ENCODE peak calls at places on chromosomes 5 and 9, in five cellular contexts. P, M, O, L and V are unnamed samples.

GRCh38 chr9:75152416-75152815 is 64.1 kb downstream of the OSTF1 start:
- DNase-seq in P (no peak), M (no peak), O (no peak), L (no peak), V (no peak)

GRCh38 chr5:146059349-146060220 is 45.8 kb downstream of the PLAC8L1 start:
- DNase-seq in P (no peak), M (no peak), O (no peak), L (peak), V (no peak)

GRCh38 chr5:150321784-150322183 is 19.1 kb upstream of the ARSI start:
- DNase-seq in P (no peak), M (no peak), O (peak), L (no peak), V (no peak)

GRCh38 chr9:12604154-12604825 is 88.9 kb upstream of the TYRP1 start:
- DNase-seq in P (no peak), M (no peak), O (peak), L (no peak), V (no peak)

GRCh38 chr5:56917534-56917933 is 8.1 kb downstream of the SETD9 start:
- DNase-seq in P (no peak), M (no peak), O (no peak), L (no peak), V (no peak)

GRCh38 chr5:36734422-36734821 is 128.0 kb downstream of the SLC1A3 start:
- DNase-seq in P (no peak), M (no peak), O (peak), L (peak), V (no peak)

GRCh38 chr9:4297795-4298254 is 2.0 kb downstream of the GLIS3 start:
- DNase-seq in P (peak), M (peak), O (peak), L (peak), V (no peak)

GRCh38 chr9:97397220-97397619 is 14.7 kb upstream of the TDRD7 start:
- DNase-seq in P (no peak), M (no peak), O (no peak), L (no peak), V (no peak)

GRCh38 chr9:133375116-133375723 is 640 bp downstream of the SURF4 start:
- DNase-seq in P (no peak), M (no peak), O (peak), L (peak), V (no peak)

GRCh38 chr5:91307023-91307422 is 76.1 kb downstream of the ARRDC3 start:
- DNase-seq in P (peak), M (no peak), O (peak), L (no peak), V (no peak)

GRCh38 chr5:68839019-68839552 is 254.7 kb upstream of the SLC30A5 start:
- DNase-seq in P (peak), M (no peak), O (no peak), L (no peak), V (no peak)

GRCh38 chr9:124660341-124660801 is 110.7 kb downstream of the NR6A1 start:
- DNase-seq in P (no peak), M (no peak), O (peak), L (peak), V (no peak)

GRCh38 chr9:88891015-88891414 is 100.3 kb upstream of the S1PR3 start:
- DNase-seq in P (no peak), M (no peak), O (no peak), L (no peak), V (no peak)

GRCh38 chr5:172229904-172230303 is 35.9 kb downstream of the EFCAB9 start:
- DNase-seq in P (no peak), M (no peak), O (no peak), L (no peak), V (no peak)

GRCh38 chr5:110899566-110900412 is 161.0 kb downstream of the SLC25A46 start:
- DNase-seq in P (no peak), M (no peak), O (peak), L (no peak), V (no peak)

GRCh38 chr5:67773439-67773988 is 442.0 kb upstream of the PIK3R1 start:
- DNase-seq in P (no peak), M (no peak), O (peak), L (no peak), V (peak)

GRCh38 chr5:162842725-162843124 is 594.7 kb upstream of the CCNG1 start:
- DNase-seq in P (no peak), M (no peak), O (no peak), L (no peak), V (no peak)

GRCh38 chr5:87853541-87853940 is 415.1 kb downstream of the TMEM161B start:
- DNase-seq in P (no peak), M (no peak), O (no peak), L (no peak), V (no peak)

GRCh38 chr9:13014484-13014883 is 239.7 kb downstream of the LURAP1L start:
- DNase-seq in P (no peak), M (no peak), O (peak), L (no peak), V (no peak)

GRCh38 chr5:145479271-145479670 is 355.9 kb downstream of the PRELID2 start:
- DNase-seq in P (no peak), M (no peak), O (no peak), L (no peak), V (no peak)

GRCh38 chr9:110521211-110521610 is 58.3 kb downstream of the SVEP1 start:
- DNase-seq in P (no peak), M (no peak), O (no peak), L (no peak), V (no peak)

GRCh38 chr5:57598756-57599155 is 116.1 kb upstream of the ACTBL2 start:
- DNase-seq in P (no peak), M (no peak), O (peak), L (no peak), V (peak)

GRCh38 chr9:130987054-130987453 is 21.9 kb upstream of the LAMC3 start:
- DNase-seq in P (no peak), M (no peak), O (no peak), L (no peak), V (no peak)

GRCh38 chr5:56148453-56148971 is 84.6 kb downstream of the ANKRD55 start:
- DNase-seq in P (no peak), M (no peak), O (no peak), L (no peak), V (no peak)

GRCh38 chr9:129109952-129110739 is 447 bp downstream of the CRAT start:
- DNase-seq in P (peak), M (no peak), O (peak), L (peak), V (no peak)

GRCh38 chr5:14462681-14463080 is 118.9 kb upstream of the OTULINL start:
- DNase-seq in P (no peak), M (no peak), O (no peak), L (no peak), V (no peak)

GRCh38 chr5:36690041-36690941 is 83.9 kb downstream of the SLC1A3 start:
- DNase-seq in P (peak), M (peak), O (peak), L (peak), V (peak)

GRCh38 chr9:125440411-125440810 is 178.8 kb downstream of the GAPVD1 start:
- DNase-seq in P (no peak), M (no peak), O (no peak), L (no peak), V (no peak)

GRCh38 chr5:57718155-57718554 is 235.5 kb upstream of the ACTBL2 start:
- DNase-seq in P (no peak), M (no peak), O (peak), L (no peak), V (no peak)

GRCh38 chr9:127450170-127450830 is 906 bp downstream of the RPL12 start:
- DNase-seq in P (no peak), M (no peak), O (peak), L (no peak), V (no peak)

GRCh38 chr5:137696481-137696880 is 39.4 kb downstream of the KLHL3 start:
- DNase-seq in P (no peak), M (no peak), O (peak), L (no peak), V (no peak)

GRCh38 chr5:96934291-96934694 is 1.6 kb upstream of the LNPEP start:
- DNase-seq in P (no peak), M (no peak), O (no peak), L (no peak), V (no peak)

GRCh38 chr5:134491841-134492442 is 33.5 kb upstream of the JADE2 start:
- DNase-seq in P (no peak), M (peak), O (no peak), L (no peak), V (no peak)

GRCh38 chr9:36018129-36018528 is 18.6 kb upstream of the RECK start:
- DNase-seq in P (no peak), M (no peak), O (no peak), L (no peak), V (no peak)

GRCh38 chr5:79107020-79107796 is 4.4 kb upstream of the BHMT start:
- DNase-seq in P (no peak), M (no peak), O (no peak), L (no peak), V (no peak)

DNA sequence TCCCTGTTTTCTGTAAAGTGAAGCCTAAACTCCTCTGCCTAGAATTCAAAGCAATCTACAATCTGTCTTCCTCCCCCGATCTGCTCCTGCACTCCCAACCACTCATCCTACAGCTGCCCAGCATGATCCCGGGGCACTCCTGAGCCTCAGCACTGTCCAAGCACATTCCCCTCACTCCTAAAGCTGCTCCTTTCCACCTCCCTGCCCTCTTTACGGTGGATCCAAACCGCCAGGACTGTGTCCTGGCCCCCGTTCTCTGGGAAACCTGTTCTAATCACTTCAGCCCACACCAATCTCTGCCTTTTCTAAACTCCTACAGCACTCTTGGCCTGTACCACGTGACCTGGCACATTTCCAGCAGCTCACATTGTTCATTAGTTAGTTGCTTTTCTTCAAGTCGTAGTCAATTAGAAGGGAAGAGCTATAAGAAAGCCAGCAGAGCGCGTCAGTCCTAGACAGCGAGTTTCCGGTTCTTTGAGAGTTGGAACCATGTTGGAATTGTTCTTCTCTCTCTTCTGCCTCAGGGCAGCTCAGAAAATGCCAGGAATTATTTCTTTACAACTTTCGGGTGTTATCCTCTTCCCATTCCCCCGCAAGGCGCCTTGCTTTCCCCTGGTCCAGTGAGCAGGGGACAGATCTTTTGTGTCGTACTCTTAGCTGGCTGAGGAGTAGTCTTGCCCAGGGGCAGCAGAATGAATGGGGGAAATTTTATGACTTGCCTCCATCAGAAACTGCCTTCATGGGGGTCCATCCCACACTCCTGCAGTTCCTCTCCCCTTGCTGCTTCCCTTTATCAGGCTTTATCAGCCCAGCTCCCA is 60.7 kb downstream of the NRG2 start:
- DNase-seq in P (no peak), M (no peak), O (peak), L (no peak), V (no peak)
- H3K27ac ChIP-seq in P (no peak), M (no peak), O (no peak), L (no peak), V (no peak)

DNA sequence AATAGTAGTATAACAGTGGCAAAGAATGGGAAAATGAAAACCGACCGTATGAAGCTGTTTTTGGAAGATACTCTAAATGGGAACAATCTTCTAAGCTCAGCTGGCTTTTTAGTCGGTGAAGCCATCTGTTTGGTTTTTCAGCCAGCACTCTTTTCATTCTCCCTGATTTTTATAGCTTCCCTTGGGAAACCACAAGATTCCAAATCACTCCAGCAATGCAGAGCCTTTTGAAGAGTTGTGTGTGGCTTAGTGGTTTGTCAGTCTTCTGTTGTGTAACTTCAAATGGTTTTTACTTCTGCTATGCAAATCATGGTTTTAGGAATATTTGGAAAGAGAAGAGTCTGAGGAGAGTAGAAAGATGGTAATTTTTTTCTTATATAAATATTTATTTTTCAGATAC is 180.7 kb downstream of the KDM4C start:
- DNase-seq in P (no peak), M (no peak), O (peak), L (no peak), V (no peak)
- H3K27ac ChIP-seq in P (no peak), M (no peak), O (no peak), L (no peak), V (peak)

GRCh38 chr5:139462582-139463276 is at the start of gene ECSCR:
- DNase-seq in P (no peak), M (no peak), O (no peak), L (no peak), V (no peak)
- H3K27ac ChIP-seq in P (no peak), M (peak), O (no peak), L (no peak), V (no peak)

GRCh38 chr9:122076117-122076516 is 17.0 kb downstream of the TTLL11 start:
- DNase-seq in P (no peak), M (no peak), O (no peak), L (no peak), V (no peak)
- H3K27ac ChIP-seq in P (peak), M (no peak), O (no peak), L (no peak), V (no peak)